ENCODE peak calls at places on chromosomes 5 and 9, in nine cellular contexts. B is prostate gland, K is myocyte, V is NAMALWA, J is GM20000, W is pancreas, N is neuronal stem cell, O is foreskin keratinocyte, Y is memory B cell. G is an unnamed sample.

GRCh38 chr5:42621662-42622061 is 135.0 kb upstream of the CCDC152 start:
- DNase-seq in B (no peak), K (no peak), V (no peak), J (no peak), W (no peak), N (no peak), O (no peak), Y (no peak), G (no peak)

GRCh38 chr9:122127396-122127798 is 32.2 kb downstream of the NDUFA8 start:
- DNase-seq in B (no peak), K (no peak), V (no peak), J (no peak), W (no peak), N (no peak), O (no peak), Y (no peak), G (no peak)

GRCh38 chr5:39521945-39522590 is 97.3 kb upstream of the DAB2 start:
- DNase-seq in B (no peak), K (peak), V (no peak), J (no peak), W (no peak), N (no peak), O (no peak), Y (no peak), G (no peak)

GRCh38 chr5:153704110-153704509 is 213.6 kb downstream of the GRIA1 start:
- DNase-seq in B (no peak), K (no peak), V (no peak), J (no peak), W (no peak), N (no peak), O (no peak), Y (no peak), G (no peak)

GRCh38 chr5:79935992-79936643 is 54.9 kb downstream of the MTX3 start:
- DNase-seq in B (no peak), K (peak), V (no peak), J (no peak), W (no peak), N (no peak), O (no peak), Y (no peak), G (no peak)

GRCh38 chr5:135623186-135623715 is 44.5 kb upstream of the CXCL14 start:
- DNase-seq in B (no peak), K (no peak), V (no peak), J (no peak), W (no peak), N (no peak), O (no peak), Y (no peak), G (no peak)

GRCh38 chr5:122485226-122485625 is 173.2 kb downstream of the SNCAIP start:
- DNase-seq in B (no peak), K (no peak), V (no peak), J (no peak), W (no peak), N (no peak), O (no peak), Y (no peak), G (no peak)

GRCh38 chr9:95202076-95202681 is 115.3 kb downstream of the FANCC start:
- DNase-seq in B (no peak), K (no peak), V (no peak), J (no peak), W (no peak), N (no peak), O (no peak), Y (no peak), G (no peak)

GRCh38 chr9:3674561-3674960 is 148.8 kb upstream of the RFX3 start:
- DNase-seq in B (no peak), K (no peak), V (no peak), J (no peak), W (no peak), N (no peak), O (no peak), Y (no peak), G (no peak)

GRCh38 chr9:126157826-126158431 is 168.7 kb upstream of the MVB12B start:
- DNase-seq in B (no peak), K (no peak), V (no peak), J (no peak), W (no peak), N (no peak), O (no peak), Y (no peak), G (no peak)

GRCh38 chr9:2132484-2133082 is 117.4 kb downstream of the SMARCA2 start:
- DNase-seq in B (no peak), K (peak), V (peak), J (no peak), W (no peak), N (peak), O (no peak), Y (no peak), G (peak)

GRCh38 chr5:125083932-125084331 is 337.5 kb upstream of the ZNF608 start:
- DNase-seq in B (no peak), K (peak), V (no peak), J (no peak), W (no peak), N (no peak), O (peak), Y (no peak), G (no peak)

GRCh38 chr9:78213696-78214095 is 22.2 kb upstream of the CEP78 start:
- DNase-seq in B (no peak), K (peak), V (no peak), J (no peak), W (no peak), N (no peak), O (no peak), Y (no peak), G (no peak)

GRCh38 chr5:172658391-172658790 is 17.3 kb downstream of the NEURL1B start:
- DNase-seq in B (no peak), K (no peak), V (no peak), J (no peak), W (no peak), N (no peak), O (no peak), Y (no peak), G (no peak)

GRCh38 chr9:68747043-68747533 is 42.0 kb downstream of the PIP5K1B start:
- DNase-seq in B (no peak), K (no peak), V (no peak), J (no peak), W (no peak), N (no peak), O (peak), Y (no peak), G (no peak)

GRCh38 chr5:161284445-161284844 is 262.1 kb downstream of the GABRB2 start:
- DNase-seq in B (no peak), K (no peak), V (no peak), J (no peak), W (no peak), N (no peak), O (no peak), Y (no peak), G (no peak)

GRCh38 chr5:173454381-173454763 is 126.2 kb upstream of the STC2 start:
- DNase-seq in B (no peak), K (peak), V (no peak), J (no peak), W (no peak), N (no peak), O (no peak), Y (no peak), G (peak)

GRCh38 chr9:133948138-133948537 is 44.0 kb downstream of the VAV2 start:
- DNase-seq in B (no peak), K (no peak), V (no peak), J (no peak), W (peak), N (no peak), O (no peak), Y (no peak), G (no peak)

GRCh38 chr5:179906795-179907569 is 715 bp downstream of the TBC1D9B start:
- DNase-seq in B (peak), K (peak), V (peak), J (no peak), W (peak), N (no peak), O (no peak), Y (no peak), G (no peak)

GRCh38 chr5:147208134-147208533 is 26.7 kb upstream of the STK32A start:
- DNase-seq in B (no peak), K (peak), V (no peak), J (no peak), W (no peak), N (no peak), O (no peak), Y (no peak), G (no peak)

GRCh38 chr5:1171340-1171941 is 30.0 kb upstream of the SLC6A19 start:
- DNase-seq in B (no peak), K (no peak), V (no peak), J (no peak), W (no peak), N (no peak), O (no peak), Y (no peak), G (peak)

GRCh38 chr5:84181093-84181492 is 203.6 kb downstream of the EDIL3 start:
- DNase-seq in B (no peak), K (peak), V (no peak), J (no peak), W (no peak), N (no peak), O (no peak), Y (no peak), G (no peak)

GRCh38 chr5:67465556-67466206 is 269.1 kb upstream of the CD180 start:
- DNase-seq in B (no peak), K (peak), V (no peak), J (no peak), W (no peak), N (no peak), O (no peak), Y (no peak), G (no peak)

GRCh38 chr9:114291064-114291474 is 31.8 kb upstream of the ORM1 start:
- DNase-seq in B (peak), K (peak), V (peak), J (peak), W (peak), N (peak), O (no peak), Y (peak), G (peak)

GRCh38 chr9:81559741-81560140 is 129.6 kb downstream of the TLE1 start:
- DNase-seq in B (no peak), K (peak), V (no peak), J (no peak), W (no peak), N (no peak), O (peak), Y (no peak), G (peak)

GRCh38 chr5:334903-335739 is 13.6 kb downstream of the AHRR start:
- DNase-seq in B (no peak), K (peak), V (no peak), J (no peak), W (no peak), N (no peak), O (no peak), Y (no peak), G (no peak)